ENCODE peak calls at places on chromosome 11, in four cellular contexts. One of them, this sample, is unnamed.

GRCh38 chr11:133230446-133230845 is 301.9 kb downstream of the OPCML start:
- DNase-seq in A549: no peak
- DNase-seq in HepG2: no peak
- DNase-seq in SK-N-SH: no peak
- DNase-seq in this sample: no peak

GRCh38 chr11:106603971-106604370 is 414.3 kb downstream of the GUCY1A2 start:
- DNase-seq in A549: no peak
- DNase-seq in HepG2: no peak
- DNase-seq in SK-N-SH: no peak
- DNase-seq in this sample: no peak

GRCh38 chr11:67240575-67241389 is 25.5 kb upstream of the GRK2 start:
- DNase-seq in A549: peak; percentile 56
- DNase-seq in HepG2: peak; percentile 73
- DNase-seq in SK-N-SH: peak; percentile 58
- DNase-seq in this sample: peak; percentile 76

GRCh38 chr11:68659158-68659921 is 25.0 kb upstream of the GAL start:
- DNase-seq in A549: peak; percentile 55
- DNase-seq in HepG2: peak; percentile 55
- DNase-seq in SK-N-SH: peak; percentile 89
- DNase-seq in this sample: no peak

GRCh38 chr11:11845551-11845950 is 3.8 kb downstream of the USP47 start:
- DNase-seq in A549: no peak
- DNase-seq in HepG2: no peak
- DNase-seq in SK-N-SH: no peak
- DNase-seq in this sample: no peak

GRCh38 chr11:101600948-101601347 is 17.1 kb upstream of the TRPC6 start:
- DNase-seq in A549: no peak
- DNase-seq in HepG2: no peak
- DNase-seq in SK-N-SH: no peak
- DNase-seq in this sample: no peak

GRCh38 chr11:116986521-116987105 is 111.6 kb downstream of the SIK3 start:
- DNase-seq in A549: no peak
- DNase-seq in HepG2: peak; percentile 41
- DNase-seq in SK-N-SH: no peak
- DNase-seq in this sample: peak; percentile 64

GRCh38 chr11:120526241-120526640 is 14.7 kb downstream of the GRIK4 start:
- DNase-seq in A549: no peak
- DNase-seq in HepG2: no peak
- DNase-seq in SK-N-SH: no peak
- DNase-seq in this sample: no peak

GRCh38 chr11:76186776-76187279 is 19.5 kb downstream of the WNT11 start:
- DNase-seq in A549: no peak
- DNase-seq in HepG2: no peak
- DNase-seq in SK-N-SH: no peak
- DNase-seq in this sample: no peak

GRCh38 chr11:126630488-126630887 is 275.0 kb downstream of the ST3GAL4 start:
- DNase-seq in A549: no peak
- DNase-seq in HepG2: no peak
- DNase-seq in SK-N-SH: no peak
- DNase-seq in this sample: no peak

GRCh38 chr11:59336176-59336575 is 22.5 kb upstream of the OR5AN1 start:
- DNase-seq in A549: no peak
- DNase-seq in HepG2: no peak
- DNase-seq in SK-N-SH: no peak
- DNase-seq in this sample: no peak

GRCh38 chr11:43969543-43969942 is 27.1 kb downstream of the C11orf96 start:
- DNase-seq in A549: no peak
- DNase-seq in HepG2: no peak
- DNase-seq in SK-N-SH: peak; percentile 69
- DNase-seq in this sample: no peak

GRCh38 chr11:29438815-29439214 is 578.0 kb downstream of the KCNA4 start:
- DNase-seq in A549: no peak
- DNase-seq in HepG2: no peak
- DNase-seq in SK-N-SH: no peak
- DNase-seq in this sample: no peak

GRCh38 chr11:112523477-112523876 is 262.8 kb upstream of the PLET1 start:
- DNase-seq in A549: no peak
- DNase-seq in HepG2: no peak
- DNase-seq in SK-N-SH: peak; percentile 26
- DNase-seq in this sample: no peak

GRCh38 chr11:70111269-70112016 is 33.3 kb downstream of the ANO1 start:
- DNase-seq in A549: no peak
- DNase-seq in HepG2: peak; percentile 5
- DNase-seq in SK-N-SH: no peak
- DNase-seq in this sample: no peak

GRCh38 chr11:7890417-7891179 is 40.5 kb downstream of the OR10A6 start:
- DNase-seq in A549: no peak
- DNase-seq in HepG2: no peak
- DNase-seq in SK-N-SH: no peak
- DNase-seq in this sample: no peak

GRCh38 chr11:445765-446588 is 4.1 kb upstream of the PTDSS2 start:
- DNase-seq in A549: no peak
- DNase-seq in HepG2: peak; percentile 45
- DNase-seq in SK-N-SH: no peak
- DNase-seq in this sample: no peak

GRCh38 chr11:77191429-77191822 is 63.4 kb downstream of the MYO7A start:
- DNase-seq in A549: peak; percentile 83
- DNase-seq in HepG2: no peak
- DNase-seq in SK-N-SH: no peak
- DNase-seq in this sample: no peak

GRCh38 chr11:57276857-57277505 is 39.9 kb upstream of the APLNR start:
- DNase-seq in A549: no peak
- DNase-seq in HepG2: no peak
- DNase-seq in SK-N-SH: no peak
- DNase-seq in this sample: no peak

GRCh38 chr11:123144707-123145106 is 50.3 kb downstream of the CLMP start:
- DNase-seq in A549: no peak
- DNase-seq in HepG2: no peak
- DNase-seq in SK-N-SH: no peak
- DNase-seq in this sample: no peak

GRCh38 chr11:118305726-118306125 is 1.2 kb downstream of the CD3E start:
- DNase-seq in A549: no peak
- DNase-seq in HepG2: no peak
- DNase-seq in SK-N-SH: no peak
- DNase-seq in this sample: no peak

GRCh38 chr11:100817620-100818019 is 130.5 kb downstream of the ARHGAP42 start:
- DNase-seq in A549: no peak
- DNase-seq in HepG2: no peak
- DNase-seq in SK-N-SH: no peak
- DNase-seq in this sample: no peak

GRCh38 chr11:24793479-24793878 is 296.6 kb downstream of the LUZP2 start:
- DNase-seq in A549: no peak
- DNase-seq in HepG2: no peak
- DNase-seq in SK-N-SH: no peak
- DNase-seq in this sample: no peak

GRCh38 chr11:108101090-108101775 is 20.1 kb upstream of the ACAT1 start:
- DNase-seq in A549: no peak
- DNase-seq in HepG2: no peak
- DNase-seq in SK-N-SH: no peak
- DNase-seq in this sample: no peak

GRCh38 chr11:69365567-69365966 is 71.6 kb downstream of the MYEOV start:
- DNase-seq in A549: no peak
- DNase-seq in HepG2: no peak
- DNase-seq in SK-N-SH: no peak
- DNase-seq in this sample: no peak

GRCh38 chr11:86440305-86440716 is 65.6 kb downstream of the CCDC81 start:
- DNase-seq in A549: no peak
- DNase-seq in HepG2: no peak
- DNase-seq in SK-N-SH: no peak
- DNase-seq in this sample: no peak

GRCh38 chr11:109946322-109946846 is 146.8 kb upstream of the ZC3H12C start:
- DNase-seq in A549: peak; percentile 64
- DNase-seq in HepG2: peak; percentile 78
- DNase-seq in SK-N-SH: peak; percentile 58
- DNase-seq in this sample: peak; percentile 92

DNA sequence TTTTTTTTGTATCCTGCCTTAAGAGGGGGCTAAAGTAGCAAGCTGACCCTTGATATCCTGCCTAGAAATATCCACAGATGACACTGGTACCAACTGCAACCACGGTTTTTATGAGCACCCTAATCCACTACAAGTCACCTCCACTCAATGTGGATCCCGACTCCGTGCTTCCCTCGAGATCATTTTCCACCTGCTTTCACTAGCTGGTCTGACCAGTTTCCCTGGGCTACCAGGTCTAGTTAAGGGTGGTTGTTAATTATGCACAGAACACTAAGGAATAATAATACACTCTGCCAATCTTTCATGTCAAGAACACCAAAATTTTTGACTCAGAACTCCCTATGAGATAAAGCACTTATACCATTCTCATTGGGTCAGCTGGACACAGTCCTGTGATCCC is 82.3 kb downstream of the ABTB2 start:
- DNase-seq in A549: no peak
- DNase-seq in HepG2: no peak
- DNase-seq in SK-N-SH: no peak
- DNase-seq in this sample: no peak
- TF ChIP-seq PBX3 in A549: no peak
- TF ChIP-seq PBX3 in HepG2: no peak
- TF ChIP-seq PBX3 in SK-N-SH: no peak
- TF ChIP-seq PBX3 in this sample: no peak

DNA sequence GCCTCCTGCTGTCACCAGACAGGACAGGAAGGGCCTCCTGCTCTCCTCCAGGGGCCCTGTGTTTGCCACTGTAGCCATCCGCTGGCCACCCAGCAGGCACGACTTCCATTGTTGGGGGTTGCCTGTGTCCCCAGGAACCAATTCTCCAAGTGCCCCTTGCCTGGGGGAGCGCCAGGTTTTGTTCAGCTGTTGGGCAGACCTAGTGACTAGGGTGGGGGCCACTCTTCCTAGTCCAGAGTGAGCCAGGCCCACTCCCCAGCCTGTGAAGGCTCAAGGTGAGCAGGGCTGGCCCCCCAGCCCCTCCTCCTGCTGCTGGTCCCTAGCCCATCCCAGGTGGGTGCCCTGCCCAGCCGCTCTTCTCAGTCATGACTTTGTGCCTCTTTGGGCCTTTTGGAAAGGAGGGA is 30.9 kb downstream of the OSBPL5 start:
- DNase-seq in A549: no peak
- DNase-seq in HepG2: no peak
- DNase-seq in SK-N-SH: no peak
- DNase-seq in this sample: no peak
- TF ChIP-seq PBX3 in A549: no peak
- TF ChIP-seq PBX3 in HepG2: no peak
- TF ChIP-seq PBX3 in SK-N-SH: no peak
- TF ChIP-seq PBX3 in this sample: no peak

DNA sequence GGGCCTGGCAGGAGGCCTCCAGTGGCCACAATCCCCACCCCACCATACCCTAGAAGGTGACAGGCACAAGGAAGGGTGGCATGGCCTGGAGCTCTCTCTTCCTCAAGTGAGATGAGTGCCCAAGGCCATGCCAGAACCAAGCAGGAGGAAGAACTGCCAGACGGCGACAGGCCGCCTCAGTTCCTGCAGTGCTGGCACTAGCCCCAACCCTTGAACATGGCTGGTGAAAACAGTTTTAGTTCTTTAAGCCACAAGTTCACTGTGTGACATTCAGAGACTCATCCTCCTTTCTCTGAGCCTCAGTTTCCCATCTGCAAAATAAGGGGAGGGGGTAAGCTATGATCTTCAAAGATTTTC is 9.8 kb downstream of the CHRDL2 start:
- DNase-seq in A549: no peak
- DNase-seq in HepG2: no peak
- DNase-seq in SK-N-SH: no peak
- DNase-seq in this sample: no peak
- TF ChIP-seq PBX3 in A549: no peak
- TF ChIP-seq PBX3 in HepG2: no peak
- TF ChIP-seq PBX3 in SK-N-SH: no peak
- TF ChIP-seq PBX3 in this sample: no peak

DNA sequence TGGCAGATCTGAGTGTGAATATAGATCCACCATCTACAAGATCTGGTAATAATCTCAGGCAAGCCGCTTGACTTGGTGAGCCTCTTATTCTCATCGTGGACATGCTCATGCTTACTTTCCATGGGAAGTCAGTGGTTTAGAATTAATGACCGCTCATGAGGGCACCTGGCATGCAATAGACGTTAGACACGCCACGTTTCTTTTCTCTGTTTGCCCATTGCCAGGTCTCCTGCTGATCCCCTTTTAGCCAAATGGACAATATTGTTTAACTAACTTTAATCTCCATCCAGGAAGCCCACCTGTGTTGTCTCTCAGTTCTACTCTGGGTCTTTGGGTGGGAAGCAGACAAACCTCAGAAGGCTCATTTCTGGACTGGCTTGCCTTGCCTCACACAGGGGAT is 439.1 kb downstream of the ETS1 start:
- DNase-seq in A549: no peak
- DNase-seq in HepG2: no peak
- DNase-seq in SK-N-SH: no peak
- DNase-seq in this sample: no peak
- TF ChIP-seq PBX3 in A549: no peak
- TF ChIP-seq PBX3 in HepG2: no peak
- TF ChIP-seq PBX3 in SK-N-SH: no peak
- TF ChIP-seq PBX3 in this sample: no peak

DNA sequence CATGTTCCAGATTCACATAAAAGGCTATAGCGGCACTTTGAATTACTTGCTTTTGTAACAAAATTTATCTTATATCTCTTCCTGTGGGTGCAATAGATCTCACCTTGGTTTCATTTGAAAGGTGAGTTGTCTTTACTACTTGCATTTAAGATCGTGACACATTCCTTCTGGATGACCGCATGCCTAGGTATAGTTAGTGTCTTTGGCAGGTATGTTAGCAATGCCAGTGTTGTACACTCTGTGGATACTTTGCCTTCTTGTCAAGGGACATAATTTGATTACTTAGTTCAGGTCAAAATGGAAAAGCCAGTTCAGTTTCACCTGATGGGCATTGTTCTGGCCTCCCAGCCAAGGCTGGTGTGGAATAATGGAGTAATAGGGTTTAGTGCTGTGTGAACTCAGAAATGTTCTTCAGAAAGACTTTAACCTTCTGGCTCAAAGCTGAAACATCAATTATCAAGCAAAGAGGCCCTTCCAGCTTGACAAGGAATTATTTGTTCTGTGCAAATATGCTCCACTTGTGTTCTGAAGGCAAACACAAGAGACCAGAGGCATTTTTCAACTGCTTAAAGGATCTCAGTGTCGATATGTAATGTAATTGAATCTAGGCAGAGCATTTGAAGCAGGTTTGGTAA is 64.6 kb downstream of the AMOTL1 start:
- DNase-seq in A549: no peak
- DNase-seq in HepG2: peak; percentile 17
- DNase-seq in SK-N-SH: no peak
- DNase-seq in this sample: no peak
- TF ChIP-seq PBX3 in A549: no peak
- TF ChIP-seq PBX3 in HepG2: no peak
- TF ChIP-seq PBX3 in SK-N-SH: no peak
- TF ChIP-seq PBX3 in this sample: no peak

GRCh38 chr11:26549176-26549575 is 22.9 kb downstream of the MUC15 start:
- DNase-seq in A549: no peak
- DNase-seq in HepG2: no peak
- DNase-seq in SK-N-SH: no peak
- DNase-seq in this sample: no peak

GRCh38 chr11:26550022-26550421 is 22.0 kb downstream of the MUC15 start:
- DNase-seq in A549: no peak
- DNase-seq in HepG2: no peak
- DNase-seq in SK-N-SH: no peak
- DNase-seq in this sample: no peak

GRCh38 chr11:26553182-26553581 is 18.9 kb downstream of the MUC15 start:
- DNase-seq in A549: no peak
- DNase-seq in HepG2: no peak
- DNase-seq in SK-N-SH: no peak
- DNase-seq in this sample: no peak

GRCh38 chr11:26556582-26556981 is 15.5 kb downstream of the MUC15 start:
- DNase-seq in A549: no peak
- DNase-seq in HepG2: no peak
- DNase-seq in SK-N-SH: no peak
- DNase-seq in this sample: no peak

GRCh38 chr11:26551186-26551801 is 20.8 kb downstream of the MUC15 start:
- DNase-seq in A549: no peak
- DNase-seq in HepG2: no peak
- DNase-seq in SK-N-SH: no peak
- DNase-seq in this sample: no peak
- TF ChIP-seq PBX3 in A549: no peak
- TF ChIP-seq PBX3 in HepG2: no peak
- TF ChIP-seq PBX3 in SK-N-SH: no peak
- TF ChIP-seq PBX3 in this sample: no peak

This sample was measured in GM12878.